ENCODE peak calls at places on chromosomes 5 and 9, in four cellular contexts. O is nephron progenitor cell; N is CD4-positive, alpha-beta T cell; P is breast epithelium. S is an unnamed sample.

GRCh38 chr9:137316012-137316981 is 14.2 kb upstream of the NRARP start:
- DNase-seq in P (peak), N (no peak), O (peak), S (peak)

GRCh38 chr9:87194471-87194870 is 247.2 kb upstream of the GAS1 start:
- DNase-seq in P (no peak), N (no peak), O (no peak), S (no peak)

GRCh38 chr5:81774359-81774758 is 23.5 kb upstream of the SSBP2 start:
- DNase-seq in O (no peak), P (no peak), N (no peak), S (no peak)

GRCh38 chr9:130891699-130892502 is 4.7 kb downstream of the QRFP start:
- DNase-seq in N (no peak), P (no peak), O (no peak), S (no peak)

GRCh38 chr5:81766611-81767010 is 15.7 kb upstream of the SSBP2 start:
- DNase-seq in P (no peak), O (no peak), N (no peak), S (no peak)

GRCh38 chr5:6736106-6736505 is 22.9 kb downstream of the TENT4A start:
- DNase-seq in N (no peak), P (no peak), O (no peak), S (no peak)

GRCh38 chr9:121075251-121076036 is 689 bp downstream of the CNTRL start:
- DNase-seq in O (no peak), P (no peak), N (peak), S (no peak)

GRCh38 chr9:34256987-34257585 is 72.0 kb downstream of the KIF24 start:
- DNase-seq in P (no peak), N (no peak), O (no peak), S (no peak)

GRCh38 chr9:131436386-131436785 is 42.5 kb downstream of the PRRC2B start:
- DNase-seq in O (no peak), P (peak), N (no peak), S (no peak)

GRCh38 chr5:171412186-171412585 is 7.3 kb upstream of the FGF18 start:
- DNase-seq in N (no peak), P (no peak), O (no peak), S (no peak)

GRCh38 chr5:88786217-88786560 is 96.8 kb downstream of the MEF2C start:
- DNase-seq in O (no peak), N (no peak), P (no peak), S (no peak)

GRCh38 chr9:127776195-127776918 is 2.1 kb downstream of the SH2D3C start:
- DNase-seq in N (peak), O (peak), P (no peak), S (peak)

GRCh38 chr9:123746765-123747164 is 183.2 kb downstream of the DENND1A start:
- DNase-seq in O (no peak), N (no peak), P (no peak), S (no peak)

GRCh38 chr5:93585753-93586385 is 2.8 kb downstream of the NR2F1 start:
- DNase-seq in N (no peak), O (peak), P (no peak), S (no peak)

GRCh38 chr5:139394123-139394653 is 716 bp downstream of the PROB1 start:
- DNase-seq in P (no peak), N (no peak), O (peak), S (no peak)

GRCh38 chr9:99825158-99826046 is 3.7 kb downstream of the NR4A3 start:
- DNase-seq in O (peak), P (no peak), N (no peak), S (no peak)

GRCh38 chr5:88226881-88227450 is 41.7 kb downstream of the TMEM161B start:
- DNase-seq in P (no peak), O (no peak), N (no peak), S (no peak)

GRCh38 chr5:111407562-111407961 is 104.8 kb downstream of the STARD4 start:
- DNase-seq in N (no peak), O (no peak), P (no peak), S (no peak)

GRCh38 chr9:33329117-33329563 is 38.8 kb downstream of the NFX1 start:
- DNase-seq in O (no peak), P (peak), N (no peak), S (no peak)

GRCh38 chr5:58357121-58357520 is 102.8 kb downstream of the PLK2 start:
- DNase-seq in N (no peak), P (no peak), O (no peak), S (no peak)

GRCh38 chr9:87695523-87695922 is 30.4 kb upstream of the CTSL start:
- DNase-seq in O (no peak), P (no peak), N (no peak), S (no peak)

GRCh38 chr5:1013238-1013947 is 4.8 kb downstream of the NKD2 start:
- DNase-seq in P (no peak), O (no peak), N (no peak), S (no peak)

GRCh38 chr9:1879501-1879900 is 135.6 kb upstream of the SMARCA2 start:
- DNase-seq in P (no peak), N (no peak), O (no peak), S (no peak)

GRCh38 chr9:34869390-34869789 is 88.7 kb upstream of the PHF24 start:
- DNase-seq in P (no peak), N (no peak), O (no peak), S (no peak)

GRCh38 chr5:3139596-3139995 is 388.1 kb upstream of the IRX2 start:
- DNase-seq in N (no peak), O (no peak), P (no peak), S (no peak)
- TF ChIP-seq CTCF in N (no peak), O (no peak), P (no peak), S (no peak)

GRCh38 chr5:138229387-138229786 is 16.3 kb upstream of the CDC23 start:
- DNase-seq in P (no peak), N (no peak), O (no peak), S (no peak)

GRCh38 chr5:138234651-138235050 is 21.5 kb upstream of the CDC23 start:
- DNase-seq in O (no peak), P (no peak), N (no peak), S (no peak)

GRCh38 chr5:138233280-138233679 is 20.2 kb upstream of the CDC23 start:
- DNase-seq in O (no peak), N (no peak), P (no peak), S (no peak)

GRCh38 chr5:138230261-138230660 is 17.1 kb upstream of the CDC23 start:
- DNase-seq in P (no peak), N (no peak), O (no peak), S (no peak)

GRCh38 chr5:138230981-138231589 is 18.0 kb upstream of the CDC23 start:
- DNase-seq in P (no peak), N (no peak), O (no peak), S (no peak)
- TF ChIP-seq CTCF in P (no peak), N (no peak), O (no peak), S (no peak)

GRCh38 chr5:5290674-5291334 is 131.7 kb upstream of the ICE1 start:
- DNase-seq in P (no peak), N (no peak), O (no peak), S (no peak)

GRCh38 chr5:5293029-5293428 is 129.4 kb upstream of the ICE1 start:
- DNase-seq in N (no peak), P (no peak), O (no peak), S (no peak)

GRCh38 chr5:5288236-5288635 is 134.2 kb upstream of the ICE1 start:
- DNase-seq in N (no peak), P (no peak), O (no peak), S (no peak)

GRCh38 chr5:5291357-5291756 is 131.1 kb upstream of the ICE1 start:
- DNase-seq in N (no peak), P (no peak), O (no peak), S (no peak)

GRCh38 chr5:5289537-5289936 is 132.9 kb upstream of the ICE1 start:
- DNase-seq in O (no peak), P (no peak), N (no peak), S (no peak)
- TF ChIP-seq CTCF in O (no peak), P (no peak), N (no peak), S (no peak)

DNA sequence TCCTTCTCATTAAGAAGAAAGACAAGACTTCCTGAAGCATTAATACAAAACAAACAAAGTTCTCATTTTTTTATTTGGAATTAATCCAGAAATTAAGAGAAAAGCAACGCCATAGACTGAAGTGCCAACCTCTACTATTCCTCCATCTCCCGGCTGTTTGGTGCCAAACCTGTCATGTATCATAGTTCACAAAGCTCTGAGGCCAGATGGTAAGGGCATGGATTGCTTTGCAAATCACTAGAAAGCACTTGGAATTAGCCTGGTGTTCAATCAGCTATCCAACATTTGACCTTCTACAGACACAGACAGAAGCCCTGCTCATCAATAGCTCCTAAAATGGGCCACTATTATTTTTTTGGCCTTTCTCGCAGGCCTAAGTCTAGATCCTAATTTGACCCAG is 33.8 kb downstream of the HTR1A start:
- DNase-seq in O (no peak), P (no peak), N (no peak), S (no peak)
- TF ChIP-seq CTCF in O (no peak), P (no peak), N (no peak), S (no peak)

GRCh38 chr5:175713930-175714329 is 56.1 kb downstream of the HRH2 start:
- DNase-seq in N (no peak), O (no peak), P (peak), S (peak)

GRCh38 chr5:175717837-175718236 is 60.0 kb downstream of the HRH2 start:
- DNase-seq in O (no peak), P (no peak), N (no peak), S (no peak)

GRCh38 chr5:175715627-175716522 is 58.0 kb downstream of the HRH2 start:
- DNase-seq in N (no peak), O (no peak), P (peak), S (peak)

GRCh38 chr5:175714686-175715085 is 56.8 kb downstream of the HRH2 start:
- DNase-seq in N (no peak), O (no peak), P (peak), S (peak)

DNA sequence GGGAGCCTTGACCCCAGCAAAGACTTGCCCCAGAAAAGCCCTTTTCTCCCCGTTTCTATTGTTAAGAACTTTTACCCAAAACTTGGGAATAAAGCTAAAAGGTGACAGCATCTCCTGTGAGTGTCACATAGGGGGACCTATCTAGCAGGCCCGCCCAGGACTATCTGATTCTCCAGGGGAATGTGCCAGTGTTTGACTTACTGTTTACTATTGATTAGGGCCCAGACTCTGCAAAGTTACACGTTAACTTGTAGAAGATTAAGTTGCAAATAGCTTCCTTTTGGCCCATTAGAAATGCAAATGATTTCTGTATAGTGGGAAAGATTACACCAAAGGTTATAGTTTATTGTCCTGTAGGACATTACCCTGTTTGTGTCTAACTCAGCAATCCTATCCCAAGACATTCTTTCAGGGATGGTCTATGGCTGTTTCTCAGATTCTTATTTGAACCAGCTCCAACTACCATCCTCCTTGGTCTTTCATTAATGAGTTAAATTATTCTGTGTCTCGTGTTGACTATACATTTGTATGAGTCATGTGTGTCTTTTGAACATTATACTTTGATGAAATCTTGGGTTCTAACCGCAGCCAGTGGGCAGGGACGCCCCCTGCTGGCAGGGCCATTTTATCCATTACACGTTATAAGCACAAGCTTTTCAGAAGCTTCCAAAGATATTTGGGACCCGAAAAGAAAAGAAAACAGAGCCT is 60.7 kb downstream of the HRH2 start:
- DNase-seq in N (peak), P (peak), O (peak), S (no peak)
- TF ChIP-seq CTCF in N (peak), P (peak), O (peak), S (peak)

S was measured in CD14-positive monocyte.